ENCODE peak calls at places on chromosome 2, in nine cellular contexts. C, L, E, Q, B, H, G, N and T are unnamed samples.

GRCh38 chr2:226466589-226466988 is 333.0 kb downstream of the IRS1 start:
- DNase-seq in C (no peak), L (no peak), E (no peak), Q (no peak), B (no peak), H (no peak), G (no peak), N (no peak), T (no peak)

GRCh38 chr2:68650645-68651044 is 7.3 kb downstream of the PROKR1 start:
- DNase-seq in C (no peak), L (no peak), E (no peak), Q (no peak), B (no peak), H (no peak), G (no peak), N (no peak), T (no peak)

GRCh38 chr2:69138793-69139510 is 126.0 kb downstream of the ANTXR1 start:
- DNase-seq in C (no peak), L (no peak), E (no peak), Q (no peak), B (no peak), H (no peak), G (no peak), N (peak; percentile 71), T (no peak)

GRCh38 chr2:217713395-217714267 is 289.2 kb downstream of the TNS1 start:
- DNase-seq in C (peak; percentile 71), L (peak; percentile 86), E (peak; percentile 40), Q (peak; percentile 85), B (peak; percentile 95), H (peak; percentile 83), G (peak; percentile 57), N (peak; percentile 90), T (peak; percentile 60)

GRCh38 chr2:240259201-240259923 is 118.9 kb upstream of the OTOS start:
- DNase-seq in C (no peak), L (no peak), E (no peak), Q (no peak), B (no peak), H (no peak), G (no peak), N (peak; percentile 92), T (no peak)

GRCh38 chr2:130853391-130853790 is 16.7 kb downstream of the ARHGEF4 start:
- DNase-seq in C (no peak), L (no peak), E (no peak), Q (no peak), B (no peak), H (no peak), G (no peak), N (no peak), T (no peak)

GRCh38 chr2:88269832-88270231 is 99.7 kb downstream of the THNSL2 start:
- DNase-seq in C (no peak), L (no peak), E (no peak), Q (no peak), B (no peak), H (no peak), G (no peak), N (no peak), T (no peak)

GRCh38 chr2:168798076-168798887 is 4.2 kb upstream of the NOSTRIN start:
- DNase-seq in C (no peak), L (no peak), E (no peak), Q (no peak), B (no peak), H (no peak), G (no peak), N (peak; percentile 63), T (no peak)

GRCh38 chr2:8408560-8409460 is 273.0 kb upstream of the ID2 start:
- DNase-seq in C (peak; percentile 25), L (no peak), E (no peak), Q (no peak), B (no peak), H (no peak), G (no peak), N (no peak), T (no peak)